ENCODE peak calls at places on chromosomes 4 and X, in seven cellular contexts. X is endodermal cell, E is upper lobe of right lung, Z is OCI-LY7, D is spleen, L is mucosa of descending colon, S is transverse colon. G is an unnamed sample.

GRCh38 chrX:23435108-23435507 is 100.5 kb downstream of the PTCHD1 start:
- DNase-seq in X (peak), E (no peak), Z (no peak), D (no peak), L (no peak), S (no peak), G (no peak)

GRCh38 chrX:70970482-70970999 is 39.6 kb upstream of the SLC7A3 start:
- DNase-seq in X (no peak), E (no peak), Z (peak), D (no peak), L (no peak), S (no peak), G (peak)

GRCh38 chr4:133157460-133158160 is 8.5 kb downstream of the PCDH10 start:
- DNase-seq in X (no peak), E (no peak), Z (no peak), D (no peak), L (no peak), S (no peak), G (no peak)

GRCh38 chr4:13322681-13323101 is 161.4 kb downstream of the RAB28 start:
- DNase-seq in X (no peak), E (no peak), Z (no peak), D (no peak), L (no peak), S (no peak), G (peak)

GRCh38 chrX:155966876-155967275 is 30.6 kb upstream of the IL9R start:
- DNase-seq in X (peak), E (no peak), Z (peak), D (no peak), L (no peak), S (peak), G (peak)

GRCh38 chr4:109562457-109563237 is 2.6 kb downstream of the MCUB start:
- DNase-seq in X (no peak), E (no peak), Z (peak), D (no peak), L (no peak), S (no peak), G (no peak)

GRCh38 chrX:69287025-69287540 is 121.8 kb upstream of the PJA1 start:
- DNase-seq in X (no peak), E (no peak), Z (no peak), D (no peak), L (no peak), S (no peak), G (no peak)

GRCh38 chr4:165288639-165289428 is 38.6 kb upstream of the MSMO1 start:
- DNase-seq in X (no peak), E (no peak), Z (no peak), D (no peak), L (no peak), S (no peak), G (peak)

GRCh38 chr4:4392501-4393183 is 5.7 kb downstream of the NSG1 start:
- DNase-seq in X (no peak), E (no peak), Z (no peak), D (no peak), L (no peak), S (no peak), G (no peak)

GRCh38 chr4:11250510-11250909 is 178.2 kb downstream of the HS3ST1 start:
- DNase-seq in X (no peak), E (no peak), Z (no peak), D (no peak), L (no peak), S (no peak), G (no peak)

GRCh38 chrX:41145920-41146608 is 60.8 kb downstream of the USP9X start:
- DNase-seq in X (no peak), E (no peak), Z (no peak), D (no peak), L (no peak), S (no peak), G (peak)

GRCh38 chrX:7709845-7710244 is 133.1 kb upstream of the VCX start:
- DNase-seq in X (no peak), E (no peak), Z (no peak), D (no peak), L (no peak), S (no peak), G (no peak)

GRCh38 chrX:7711167-7711566 is 131.8 kb upstream of the VCX start:
- DNase-seq in X (no peak), E (no peak), Z (no peak), D (no peak), L (no peak), S (no peak), G (no peak)

GRCh38 chrX:7706032-7706431 is 136.9 kb upstream of the VCX start:
- DNase-seq in X (no peak), E (no peak), Z (no peak), D (no peak), L (no peak), S (no peak), G (no peak)
- TF ChIP-seq CTCF in X (peak), E (peak), Z (peak), D (peak), L (no peak), S (no peak), G (no peak)

GRCh38 chr4:98481167-98481566 is 177.2 kb downstream of the TSPAN5 start:
- DNase-seq in X (no peak), E (no peak), Z (no peak), D (no peak), L (no peak), S (no peak), G (peak)

GRCh38 chr4:98480535-98480934 is 177.9 kb downstream of the TSPAN5 start:
- DNase-seq in X (no peak), E (no peak), Z (no peak), D (no peak), L (no peak), S (no peak), G (no peak)

GRCh38 chr4:98482503-98482846 is 175.9 kb downstream of the TSPAN5 start:
- DNase-seq in X (no peak), E (no peak), Z (no peak), D (no peak), L (no peak), S (no peak), G (no peak)

GRCh38 chr4:98484031-98484430 is 174.4 kb downstream of the TSPAN5 start:
- DNase-seq in X (no peak), E (no peak), Z (no peak), D (no peak), L (no peak), S (no peak), G (no peak)

GRCh38 chr4:98482847-98483806 is 175.3 kb downstream of the TSPAN5 start:
- DNase-seq in X (no peak), E (no peak), Z (no peak), D (no peak), L (no peak), S (no peak), G (peak)
- H3K4me3 ChIP-seq in X (no peak), E (no peak), Z (no peak), D (no peak), L (no peak), S (no peak), G (no peak)

GRCh38 chr4:153156263-153156662 is 48.0 kb upstream of the TRIM2 start:
- DNase-seq in X (peak), E (no peak), Z (peak), D (no peak), L (no peak), S (no peak), G (no peak)
- TF ChIP-seq CTCF in X (peak), E (no peak), Z (peak), D (no peak), L (no peak), S (no peak), G (no peak)

GRCh38 chr4:2817136-2817535 is 24.3 kb downstream of the SH3BP2 start:
- DNase-seq in X (no peak), E (no peak), Z (no peak), D (peak), L (no peak), S (no peak), G (no peak)
- H3K4me3 ChIP-seq in X (no peak), E (peak), Z (no peak), D (peak), L (no peak), S (no peak), G (no peak)

G was measured in foreskin fibroblast.